ENCODE peak calls at places on chromosomes 6 and 20, in five cellular contexts. Z is astrocyte, N is choroid plexus epithelial cell, X is IMR-90, U is retinal pigment epithelial cell. B is an unnamed sample.

GRCh38 chr6:138036111-138036510 is 71.1 kb downstream of the PERP start:
- DNase-seq in Z (no peak), N (no peak), U (no peak), X (no peak), B (no peak)

GRCh38 chr20:32585011-32585518 is at the start of gene NOL4L:
- DNase-seq in U (no peak), X (no peak), N (peak; percentile 44), Z (no peak), B (no peak)

GRCh38 chr20:61356171-61356570 is 104.1 kb downstream of the CDH4 start:
- DNase-seq in U (no peak), Z (no peak), X (no peak), N (no peak), B (no peak)

GRCh38 chr20:63394069-63394468 is 32.9 kb upstream of the CHRNA4 start:
- DNase-seq in U (peak; percentile 29), N (peak; percentile 15), Z (peak; percentile 2), X (no peak), B (no peak)

GRCh38 chr6:138795809-138796469 is at the start of gene ECT2L:
- DNase-seq in U (no peak), Z (peak; percentile 47), X (no peak), N (peak; percentile 64), B (peak; percentile 49)

GRCh38 chr6:82551831-82552230 is 188.2 kb downstream of the TPBG start:
- DNase-seq in U (no peak), X (no peak), N (no peak), Z (no peak), B (no peak)

GRCh38 chr6:108365488-108365887 is 70.6 kb downstream of the AFG1L start:
- DNase-seq in N (no peak), Z (no peak), U (no peak), X (no peak), B (no peak)

GRCh38 chr6:169956580-169956979 is 205.2 kb downstream of the ERMARD start:
- DNase-seq in U (no peak), Z (no peak), N (no peak), X (no peak), B (no peak)

GRCh38 chr6:160121558-160121957 is at the start of gene SLC22A1:
- DNase-seq in U (no peak), X (no peak), Z (no peak), N (no peak), B (no peak)

GRCh38 chr6:47242483-47243386 is 67.0 kb downstream of the TNFRSF21 start:
- DNase-seq in X (peak; percentile 90), U (peak; percentile 82), N (peak; percentile 97), Z (peak; percentile 92), B (peak; percentile 90)

GRCh38 chr6:88871498-88871897 is 91.9 kb downstream of the RNGTT start:
- DNase-seq in U (no peak), X (no peak), N (no peak), Z (no peak), B (no peak)

GRCh38 chr6:125906158-125906998 is 50.2 kb upstream of the HINT3 start:
- DNase-seq in X (peak; percentile 27), N (peak; percentile 61), U (no peak), Z (no peak), B (peak; percentile 16)

GRCh38 chr20:21640556-21640955 is 64.9 kb upstream of the PAX1 start:
- DNase-seq in N (no peak), X (no peak), U (no peak), Z (no peak), B (no peak)
- TF ChIP-seq CTCF in N (no peak), X (no peak), U (no peak), Z (no peak), B (no peak)

DNA sequence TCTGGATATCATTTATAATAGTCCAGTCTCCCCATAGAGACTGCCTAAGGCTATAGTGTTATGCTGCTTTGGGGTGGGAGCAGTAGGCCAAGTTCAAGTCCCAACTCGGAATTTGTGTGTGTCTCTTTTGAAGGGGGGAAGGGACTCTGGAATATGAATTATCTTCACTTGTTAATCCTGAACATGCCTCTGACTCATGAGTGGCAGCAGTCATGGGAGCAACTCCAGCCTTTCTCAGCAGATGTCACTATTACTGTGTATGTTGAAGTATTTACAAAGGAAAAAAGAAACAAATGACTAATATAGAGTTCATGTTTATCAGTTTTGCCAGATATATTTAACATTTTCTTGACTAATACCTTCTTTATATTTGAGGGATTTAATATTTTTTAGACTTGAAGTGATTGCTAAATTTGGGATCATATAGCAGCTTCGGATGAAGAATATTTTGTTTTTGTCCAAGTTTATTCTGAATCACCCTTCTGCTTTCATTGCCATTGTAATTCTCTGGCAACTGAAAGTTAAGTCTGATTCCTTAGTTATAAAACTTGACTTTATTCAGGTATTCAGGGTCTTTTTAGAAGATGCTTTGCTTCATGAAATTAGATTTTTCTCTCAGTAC is 23.4 kb downstream of the FAM217A start:
- DNase-seq in U (peak; percentile 65), N (peak; percentile 91), Z (peak; percentile 66), X (peak; percentile 89), B (peak; percentile 91)
- TF ChIP-seq CTCF in U (peak; percentile 48), N (peak; percentile 67), Z (peak; percentile 66), X (peak; percentile 72), B (peak; percentile 71)

GRCh38 chr6:122285292-122285913 is 114.0 kb upstream of the HSF2 start:
- DNase-seq in N (peak; percentile 21), Z (no peak), U (no peak), X (no peak), B (no peak)

GRCh38 chr6:122284848-122285247 is 114.6 kb upstream of the HSF2 start:
- DNase-seq in Z (no peak), X (no peak), N (no peak), U (no peak), B (no peak)

GRCh38 chr6:122286512-122286911 is 112.9 kb upstream of the HSF2 start:
- DNase-seq in U (no peak), Z (no peak), X (no peak), N (peak; percentile 25), B (no peak)

DNA sequence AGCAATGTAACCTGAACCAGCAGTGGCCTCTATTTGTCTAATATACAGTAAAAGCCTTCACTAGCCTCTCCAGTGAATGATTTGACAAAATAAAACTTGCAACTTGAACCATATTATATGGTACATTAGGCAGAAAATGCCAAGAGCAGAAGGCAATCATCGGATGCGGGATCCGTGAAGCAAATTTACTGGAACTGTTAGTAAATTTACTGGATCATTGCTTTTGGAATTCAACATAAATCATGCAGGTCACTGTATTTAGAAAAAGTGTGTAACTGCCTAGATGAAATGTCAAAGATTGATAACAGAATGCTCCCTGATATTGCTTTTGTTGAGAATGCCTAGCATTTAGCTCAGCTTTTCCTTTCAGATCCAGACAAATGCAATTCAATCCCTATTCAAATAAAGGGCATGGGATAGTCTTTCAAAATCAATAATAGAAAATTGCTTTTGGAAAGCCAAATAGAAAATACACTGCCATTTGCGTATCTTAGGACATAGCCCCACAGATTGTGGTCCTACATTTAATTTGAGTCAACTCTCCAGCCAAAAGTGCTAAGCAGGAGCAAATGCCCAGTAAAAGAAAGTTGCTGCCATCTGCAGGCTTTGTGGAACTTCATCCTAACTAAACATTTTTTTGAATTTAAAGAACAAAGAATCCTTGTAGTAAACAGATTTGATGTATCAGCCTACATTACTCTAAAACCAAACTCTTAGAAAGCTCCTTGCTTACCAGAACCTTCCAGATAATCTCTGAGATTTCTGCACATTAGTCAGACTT is 109.5 kb upstream of the HSF2 start:
- DNase-seq in N (peak; percentile 52), Z (peak; percentile 1), X (peak; percentile 7), U (peak; percentile 23), B (peak; percentile 9)
- TF ChIP-seq CTCF in N (peak; percentile 51), Z (peak; percentile 9), X (peak; percentile 21), U (peak; percentile 54), B (peak; percentile 39)

GRCh38 chr20:37986063-37986858 is 47.0 kb downstream of the TTI1 start:
- DNase-seq in X (no peak), U (no peak), Z (no peak), N (no peak), B (no peak)

GRCh38 chr20:37988555-37988954 is 44.7 kb downstream of the TTI1 start:
- DNase-seq in U (no peak), Z (no peak), N (no peak), X (no peak), B (no peak)

GRCh38 chr20:37987602-37988290 is 45.5 kb downstream of the TTI1 start:
- DNase-seq in U (no peak), X (no peak), N (no peak), Z (no peak), B (no peak)

GRCh38 chr20:37989601-37990001 is 43.7 kb downstream of the TTI1 start:
- DNase-seq in U (no peak), Z (no peak), X (no peak), N (no peak), B (no peak)

GRCh38 chr20:37986873-37987601 is 46.2 kb downstream of the TTI1 start:
- DNase-seq in U (peak; percentile 84), N (no peak), Z (peak; percentile 30), X (peak; percentile 6), B (no peak)
- TF ChIP-seq CTCF in U (no peak), N (no peak), Z (no peak), X (no peak), B (no peak)